ENCODE peak calls at places on chromosome 3, in eight cellular contexts. Z, M, V, R, Q, B, C and F are unnamed samples.

GRCh38 chr3:102057781-102058421 is 208.6 kb downstream of the NFKBIZ start:
- DNase-seq in M (no peak), B (no peak), C (no peak), V (no peak), Q (no peak), R (no peak), Z (no peak), F (no peak)

GRCh38 chr3:196016485-196016884 is 65.4 kb downstream of the TFRC start:
- DNase-seq in Q (no peak), M (no peak), Z (peak), B (no peak), C (peak), R (no peak), V (peak), F (peak)

GRCh38 chr3:191366675-191367074 is 36.3 kb upstream of the UTS2B start:
- DNase-seq in R (no peak), V (peak), Z (peak), M (no peak), Q (no peak), B (no peak), C (peak), F (no peak)

GRCh38 chr3:176349706-176350105 is 847.6 kb downstream of the TBL1XR1 start:
- DNase-seq in B (no peak), Z (no peak), M (no peak), R (no peak), V (no peak), C (peak), Q (no peak), F (no peak)

GRCh38 chr3:29582310-29582709 is 301.4 kb downstream of the RBMS3 start:
- DNase-seq in R (no peak), Q (no peak), B (no peak), C (no peak), V (no peak), M (no peak), Z (no peak), F (no peak)

GRCh38 chr3:72086051-72086711 is 301.2 kb upstream of the PROK2 start:
- DNase-seq in B (no peak), Z (peak), M (no peak), V (peak), Q (no peak), R (no peak), C (peak), F (no peak)

GRCh38 chr3:113825090-113825489 is 13.5 kb upstream of the GRAMD1C start:
- DNase-seq in R (no peak), Q (no peak), Z (peak), V (peak), M (no peak), C (peak), B (no peak), F (no peak)

GRCh38 chr3:29195055-29195454 is 85.8 kb upstream of the RBMS3 start:
- DNase-seq in R (no peak), Q (no peak), Z (peak), B (no peak), M (no peak), C (no peak), V (no peak), F (no peak)

GRCh38 chr3:20648921-20649381 is 462.9 kb upstream of the SGO1 start:
- DNase-seq in C (peak), B (no peak), V (peak), Z (peak), R (no peak), M (no peak), Q (no peak), F (peak)

GRCh38 chr3:76308541-76308940 is 523.2 kb upstream of the ZNF717 start:
- DNase-seq in Z (peak), B (no peak), M (no peak), C (no peak), V (no peak), R (no peak), Q (no peak), F (peak)

GRCh38 chr3:27079427-27080105 is 289.6 kb downstream of the NEK10 start:
- DNase-seq in C (peak), B (no peak), R (no peak), Q (no peak), M (no peak), V (peak), Z (no peak), F (no peak)

GRCh38 chr3:127392146-127392470 is 104.3 kb upstream of the PRR20G start:
- DNase-seq in B (no peak), M (no peak), R (peak), Z (no peak), Q (no peak), C (no peak), V (no peak), F (no peak)

GRCh38 chr3:6827453-6827852 is 33.5 kb upstream of the GRM7 start:
- DNase-seq in Z (no peak), C (no peak), B (no peak), V (no peak), Q (no peak), M (no peak), R (no peak), F (no peak)

GRCh38 chr3:23921052-23921511 is 4.2 kb downstream of the RPL15 start:
- DNase-seq in M (no peak), Q (no peak), Z (no peak), R (no peak), C (no peak), B (no peak), V (no peak), F (no peak)

GRCh38 chr3:157388051-157388450 is 48.6 kb upstream of the PTX3 start:
- DNase-seq in V (no peak), B (no peak), R (no peak), Z (peak), M (no peak), C (no peak), Q (no peak), F (no peak)

GRCh38 chr3:59043391-59043790 is 6.4 kb downstream of the CFAP20DC start:
- DNase-seq in M (no peak), Q (no peak), B (no peak), V (no peak), C (no peak), Z (no peak), R (no peak), F (no peak)

GRCh38 chr3:128492353-128493220 is at the start of gene GATA2:
- DNase-seq in B (peak), Z (no peak), V (no peak), C (no peak), M (no peak), Q (peak), R (peak), F (no peak)

GRCh38 chr3:106746286-106746685 is 631.0 kb upstream of the CCDC54 start:
- DNase-seq in V (no peak), R (no peak), Q (no peak), C (no peak), M (no peak), Z (no peak), B (no peak), F (no peak)

GRCh38 chr3:185519021-185519420 is 20.2 kb upstream of the TMEM41A start:
- DNase-seq in Z (no peak), R (no peak), M (no peak), B (no peak), C (no peak), Q (no peak), V (no peak), F (no peak)

GRCh38 chr3:150805380-150805779 is 42.4 kb upstream of the SIAH2 start:
- DNase-seq in B (no peak), C (no peak), M (no peak), Z (no peak), Q (no peak), V (no peak), R (no peak), F (no peak)

GRCh38 chr3:55723653-55724406 is 236.7 kb upstream of the WNT5A start:
- DNase-seq in M (no peak), V (no peak), C (no peak), R (no peak), Z (no peak), Q (no peak), B (no peak), F (no peak)

GRCh38 chr3:52231502-52232278 is 6.2 kb upstream of the TLR9 start:
- DNase-seq in C (peak), B (peak), R (peak), V (peak), Z (peak), M (peak), Q (peak), F (no peak)

GRCh38 chr3:47420044-47420430 is 39.2 kb downstream of the PTPN23 start:
- DNase-seq in R (peak), M (no peak), Q (no peak), Z (no peak), V (no peak), C (no peak), B (no peak), F (no peak)

GRCh38 chr3:47421741-47422649 is 41.2 kb downstream of the PTPN23 start:
- DNase-seq in B (no peak), M (no peak), C (peak), R (peak), V (peak), Q (no peak), Z (no peak), F (no peak)

GRCh38 chr3:47422743-47423142 is 41.9 kb downstream of the PTPN23 start:
- DNase-seq in Q (no peak), C (no peak), Z (no peak), R (peak), B (no peak), M (no peak), V (no peak), F (no peak)

GRCh38 chr3:47419083-47420043 is 38.5 kb downstream of the PTPN23 start:
- DNase-seq in Z (no peak), M (no peak), Q (no peak), V (no peak), B (no peak), C (no peak), R (peak), F (no peak)

GRCh38 chr3:47420511-47421484 is 40.0 kb downstream of the PTPN23 start:
- DNase-seq in V (peak), R (peak), M (peak), Z (peak), B (peak), C (peak), Q (peak), F (peak)
- TF ChIP-seq CTCF in V (peak), R (peak), M (peak), Z (peak), B (peak), C (peak), Q (peak), F (peak)

DNA sequence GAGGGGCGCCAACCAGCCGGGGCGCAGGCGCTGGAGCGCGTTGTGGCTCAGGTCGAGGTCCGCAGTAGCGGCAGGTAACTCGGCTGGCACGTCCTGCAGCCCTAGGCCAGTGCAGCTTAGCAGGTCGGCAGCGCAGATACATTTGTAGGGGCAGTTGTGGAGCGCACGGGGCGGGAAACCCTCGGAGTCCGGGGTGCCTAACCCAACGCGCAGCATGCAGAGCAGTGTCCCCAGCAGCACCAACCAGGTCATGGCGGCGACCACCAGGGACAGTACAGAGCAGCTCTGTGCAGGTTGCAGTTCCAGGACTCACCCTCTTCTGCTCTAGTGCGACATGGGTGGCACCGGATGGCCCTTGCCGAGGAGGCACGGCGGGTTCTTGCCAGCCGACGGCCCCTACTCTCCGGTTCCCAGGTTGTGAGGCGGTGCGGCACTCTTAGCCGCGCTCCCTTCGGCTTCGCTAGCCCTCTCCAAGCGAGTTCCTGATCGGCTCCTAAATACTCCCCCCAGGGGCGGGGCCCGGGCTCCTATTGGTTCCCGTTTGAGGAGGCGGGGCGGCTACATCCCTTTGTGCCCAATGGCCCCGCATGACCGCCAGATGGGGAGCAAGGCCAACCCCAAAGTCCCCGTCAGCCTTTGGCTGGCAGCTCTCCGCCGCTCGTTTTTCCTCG is at the start of gene AMIGO3:
- DNase-seq in Z (peak), B (peak), V (peak), Q (peak), R (peak), C (peak), M (peak), F (peak)
- TF ChIP-seq CTCF in Z (peak), B (peak), V (peak), Q (peak), R (peak), C (peak), M (peak), F (peak)

GRCh38 chr3:19065027-19065426 is 83.3 kb upstream of the KCNH8 start:
- DNase-seq in V (peak), Z (no peak), R (no peak), C (peak), Q (no peak), B (no peak), M (no peak), F (no peak)
- TF ChIP-seq CTCF in V (peak), Z (no peak), R (no peak), C (no peak), Q (peak), B (no peak), M (peak), F (no peak)

GRCh38 chr3:66989860-66990696 is 8.0 kb upstream of the KBTBD8 start:
- DNase-seq in R (no peak), Q (no peak), B (no peak), M (no peak), V (peak), Z (no peak), C (peak), F (no peak)
- TF ChIP-seq CTCF in R (no peak), Q (no peak), B (no peak), M (peak), V (peak), Z (peak), C (peak), F (peak)

DNA sequence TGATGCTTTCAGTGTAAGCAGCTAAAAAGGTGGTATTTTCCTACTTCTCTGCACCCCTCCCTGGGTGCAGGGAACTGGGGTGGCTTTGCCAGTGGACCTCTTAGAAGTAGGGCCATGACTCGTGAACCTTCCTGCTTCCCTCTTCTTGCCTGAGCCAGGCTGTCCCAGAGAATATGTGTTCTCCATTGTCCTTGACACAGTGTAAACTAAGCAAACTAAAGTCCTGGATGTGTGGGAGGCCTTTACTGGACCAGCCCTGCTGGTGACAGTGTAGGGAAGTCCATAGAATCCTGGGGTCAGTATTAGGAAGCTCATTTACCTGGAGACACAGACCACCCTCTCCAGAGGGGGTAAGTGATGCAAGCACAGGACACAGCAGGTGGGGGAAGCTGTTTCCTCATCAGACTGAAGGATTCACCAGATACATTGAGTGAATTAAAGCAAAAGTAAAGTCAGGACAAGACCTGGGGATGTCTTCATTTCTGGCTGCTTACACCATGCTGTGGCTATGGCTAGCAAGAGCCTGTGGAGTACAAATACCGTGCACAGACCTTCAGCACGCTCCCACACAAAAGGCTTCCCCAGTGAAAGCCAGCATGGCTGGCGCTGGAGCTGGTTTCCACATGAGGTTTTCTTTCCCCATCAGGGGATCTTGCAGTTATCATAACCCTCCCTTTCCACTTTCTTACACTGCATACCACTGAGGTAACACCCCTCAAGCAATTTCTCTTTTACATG is 64.8 kb upstream of the LPP start:
- DNase-seq in C (no peak), Z (no peak), V (no peak), M (no peak), B (no peak), R (no peak), Q (no peak), F (no peak)
- TF ChIP-seq CTCF in C (no peak), Z (no peak), V (no peak), M (no peak), B (no peak), R (no peak), Q (no peak), F (no peak)

GRCh38 chr3:81349941-81350340 is 411.5 kb downstream of the GBE1 start:
- DNase-seq in V (no peak), M (no peak), R (no peak), B (no peak), Z (no peak), Q (no peak), C (no peak), F (no peak)

GRCh38 chr3:81352867-81353266 is 408.6 kb downstream of the GBE1 start:
- DNase-seq in Z (peak), B (no peak), V (peak), Q (no peak), M (no peak), R (no peak), C (peak), F (no peak)
- TF ChIP-seq CTCF in Z (no peak), B (no peak), V (peak), Q (no peak), M (peak), R (no peak), C (peak), F (peak)

DNA sequence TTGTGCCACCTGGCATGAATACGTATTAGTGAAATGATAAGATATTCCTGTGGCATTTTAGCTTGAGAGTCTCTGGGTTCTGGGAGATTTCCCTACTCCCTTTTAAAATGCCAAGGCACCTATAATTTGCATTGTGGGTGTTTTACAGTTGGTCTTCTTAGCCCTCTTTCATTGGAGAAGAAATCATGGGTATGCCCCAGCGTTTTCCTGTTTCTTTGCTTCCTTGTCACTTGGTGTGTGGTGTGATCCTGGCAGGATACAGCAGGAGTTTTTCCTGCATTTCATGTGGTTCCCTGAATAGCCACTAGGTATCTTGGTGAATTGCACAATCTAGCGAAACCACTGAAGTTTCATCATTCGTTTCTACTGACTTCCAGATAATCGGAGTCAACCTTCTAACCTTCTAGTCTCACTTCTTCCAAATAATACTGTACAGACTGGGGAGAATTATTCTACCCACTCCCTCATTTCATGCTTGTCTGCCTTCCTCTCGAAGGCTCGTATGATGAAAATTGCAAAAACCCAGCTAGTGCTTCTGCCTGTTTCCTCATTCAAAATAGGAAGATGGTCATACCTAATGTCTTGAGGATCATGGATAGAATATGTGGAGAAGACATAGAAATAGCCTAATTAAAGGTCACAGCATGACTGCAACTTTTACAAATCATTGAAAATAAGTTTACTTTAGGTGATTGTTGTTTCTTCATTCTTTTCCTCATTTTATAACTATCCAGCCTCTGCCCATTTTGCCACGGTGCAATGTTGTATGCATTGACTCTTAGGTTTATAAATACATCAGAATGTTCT is 2.7 kb downstream of the BHLHE40 start:
- DNase-seq in V (peak), M (no peak), B (no peak), C (peak), Q (no peak), Z (peak), R (no peak), F (no peak)
- TF ChIP-seq CTCF in V (peak), M (peak), B (peak), C (peak), Q (peak), Z (peak), R (peak), F (peak)

GRCh38 chr3:124862006-124862405 is 25.2 kb downstream of the ITGB5 start:
- DNase-seq in V (no peak), M (no peak), Q (no peak), C (no peak), B (no peak), Z (no peak), R (no peak), F (no peak)
- TF ChIP-seq CTCF in V (no peak), M (no peak), Q (no peak), C (no peak), B (no peak), Z (no peak), R (no peak), F (no peak)

GRCh38 chr3:44529927-44530326 is 25.1 kb upstream of the ZKSCAN7 start:
- DNase-seq in Z (peak), V (peak), M (no peak), R (no peak), B (no peak), C (peak), Q (no peak), F (no peak)
- TF ChIP-seq CTCF in Z (peak), V (peak), M (peak), R (no peak), B (no peak), C (peak), Q (no peak), F (peak)

GRCh38 chr3:140360332-140360731 is 317.5 kb upstream of the TRIM42 start:
- DNase-seq in M (no peak), V (no peak), R (no peak), Q (no peak), B (no peak), Z (no peak), C (no peak), F (no peak)
- TF ChIP-seq CTCF in M (no peak), V (no peak), R (no peak), Q (no peak), B (no peak), Z (no peak), C (no peak), F (no peak)